ENCODE peak calls at places on chromosome 11, in five cellular contexts. One of them, this sample, is unnamed.

GRCh38 chr11:46277313-46277622 is 194 bp upstream of the CREB3L1 start:
- DNase-seq in neural progenitor cell: no peak
- DNase-seq in HCT116: no peak
- DNase-seq in MM.1S: no peak
- DNase-seq in GM23338: peak
- DNase-seq in this sample: peak

GRCh38 chr11:64130618-64131017 is 35.3 kb downstream of the MACROD1 start:
- DNase-seq in neural progenitor cell: no peak
- DNase-seq in HCT116: no peak
- DNase-seq in MM.1S: no peak
- DNase-seq in GM23338: no peak
- DNase-seq in this sample: no peak

GRCh38 chr11:120686516-120686915 is 175.0 kb downstream of the GRIK4 start:
- DNase-seq in neural progenitor cell: no peak
- DNase-seq in HCT116: no peak
- DNase-seq in MM.1S: no peak
- DNase-seq in GM23338: no peak
- DNase-seq in this sample: no peak

GRCh38 chr11:36273110-36273509 is 16.1 kb downstream of the COMMD9 start:
- DNase-seq in neural progenitor cell: peak
- DNase-seq in HCT116: no peak
- DNase-seq in MM.1S: no peak
- DNase-seq in GM23338: no peak
- DNase-seq in this sample: no peak

GRCh38 chr11:44905131-44905866 is 45.4 kb downstream of the TP53I11 start:
- DNase-seq in neural progenitor cell: no peak
- DNase-seq in HCT116: no peak
- DNase-seq in MM.1S: no peak
- DNase-seq in GM23338: no peak
- DNase-seq in this sample: no peak

GRCh38 chr11:101600948-101601347 is 17.1 kb upstream of the TRPC6 start:
- DNase-seq in neural progenitor cell: no peak
- DNase-seq in HCT116: no peak
- DNase-seq in MM.1S: no peak
- DNase-seq in GM23338: no peak
- DNase-seq in this sample: no peak

GRCh38 chr11:64276653-64277431 is 7.6 kb downstream of the BAD start:
- DNase-seq in neural progenitor cell: no peak
- DNase-seq in HCT116: no peak
- DNase-seq in MM.1S: peak
- DNase-seq in GM23338: no peak
- DNase-seq in this sample: no peak

GRCh38 chr11:63916837-63917684 is at the start of gene RCOR2:
- DNase-seq in neural progenitor cell: peak
- DNase-seq in HCT116: no peak
- DNase-seq in MM.1S: peak
- DNase-seq in GM23338: peak
- DNase-seq in this sample: peak

GRCh38 chr11:45100338-45100737 is 46.1 kb upstream of the PRDM11 start:
- DNase-seq in neural progenitor cell: peak
- DNase-seq in HCT116: no peak
- DNase-seq in MM.1S: no peak
- DNase-seq in GM23338: peak
- DNase-seq in this sample: peak

GRCh38 chr11:846496-847098 is 3.9 kb downstream of the TSPAN4 start:
- DNase-seq in neural progenitor cell: no peak
- DNase-seq in HCT116: no peak
- DNase-seq in MM.1S: no peak
- DNase-seq in GM23338: no peak
- DNase-seq in this sample: no peak

GRCh38 chr11:22192642-22193347 is at the start of gene ANO5:
- DNase-seq in neural progenitor cell: peak
- DNase-seq in HCT116: no peak
- DNase-seq in MM.1S: peak
- DNase-seq in GM23338: peak
- DNase-seq in this sample: peak

GRCh38 chr11:71940561-71941219 is 11.8 kb downstream of the RNF121 start:
- DNase-seq in neural progenitor cell: peak
- DNase-seq in HCT116: no peak
- DNase-seq in MM.1S: no peak
- DNase-seq in GM23338: no peak
- DNase-seq in this sample: no peak

GRCh38 chr11:119844808-119845207 is 115.8 kb upstream of the NECTIN1 start:
- DNase-seq in neural progenitor cell: no peak
- DNase-seq in HCT116: no peak
- DNase-seq in MM.1S: no peak
- DNase-seq in GM23338: no peak
- DNase-seq in this sample: no peak

GRCh38 chr11:65903068-65903481 is 2.9 kb upstream of the FOSL1 start:
- DNase-seq in neural progenitor cell: peak
- DNase-seq in HCT116: peak
- DNase-seq in MM.1S: no peak
- DNase-seq in GM23338: peak
- DNase-seq in this sample: peak

GRCh38 chr11:86696004-86696403 is 23.6 kb upstream of the ME3 start:
- DNase-seq in neural progenitor cell: no peak
- DNase-seq in HCT116: peak
- DNase-seq in MM.1S: no peak
- DNase-seq in GM23338: no peak
- DNase-seq in this sample: peak

GRCh38 chr11:86702387-86702983 is 30.1 kb upstream of the ME3 start:
- DNase-seq in neural progenitor cell: no peak
- DNase-seq in HCT116: no peak
- DNase-seq in MM.1S: no peak
- DNase-seq in GM23338: peak
- DNase-seq in this sample: no peak

GRCh38 chr11:86696451-86696850 is 24.0 kb upstream of the ME3 start:
- DNase-seq in neural progenitor cell: no peak
- DNase-seq in HCT116: no peak
- DNase-seq in MM.1S: no peak
- DNase-seq in GM23338: no peak
- DNase-seq in this sample: no peak

GRCh38 chr11:86698634-86699033 is 26.2 kb upstream of the ME3 start:
- DNase-seq in neural progenitor cell: peak
- DNase-seq in HCT116: no peak
- DNase-seq in MM.1S: no peak
- DNase-seq in GM23338: no peak
- DNase-seq in this sample: no peak

DNA sequence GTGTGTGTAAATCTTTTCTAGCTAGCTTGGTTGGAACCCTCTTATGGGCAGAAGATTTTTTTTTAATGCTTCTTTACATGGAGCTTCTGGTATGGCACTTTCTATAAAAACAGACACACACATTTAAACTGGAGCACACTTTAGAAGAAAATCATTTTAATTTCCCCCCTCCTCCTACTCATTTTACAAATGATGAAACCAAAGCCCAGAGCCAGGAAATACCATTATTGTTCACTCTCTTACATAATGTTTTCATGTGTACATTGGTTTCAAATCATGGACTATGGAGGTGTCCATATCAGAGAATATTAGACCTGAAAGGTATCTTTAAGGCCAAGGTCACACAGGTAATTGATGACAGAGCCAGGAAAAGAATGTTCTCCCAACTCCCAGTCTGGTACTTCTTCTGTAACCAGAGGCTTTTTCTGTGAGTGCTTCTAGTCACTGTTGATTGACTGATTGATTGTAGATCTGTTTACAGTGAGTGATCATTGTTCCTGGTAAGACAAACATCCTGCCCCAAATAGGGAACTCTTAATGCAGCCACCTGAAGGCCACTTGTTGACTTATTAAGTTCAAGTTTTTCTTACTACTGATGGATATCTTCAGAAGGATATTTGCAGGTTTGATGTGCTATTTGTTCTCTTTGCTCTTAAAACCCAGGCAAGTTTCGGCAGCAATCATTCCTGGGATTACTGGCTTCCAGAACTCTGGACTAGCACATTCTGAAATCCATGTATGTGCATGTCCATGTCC is 26.8 kb upstream of the ME3 start:
- DNase-seq in neural progenitor cell: no peak
- DNase-seq in HCT116: no peak
- DNase-seq in MM.1S: no peak
- DNase-seq in GM23338: no peak
- DNase-seq in this sample: no peak
- TF ChIP-seq EZH2phosphoT487 in neural progenitor cell: no peak
- TF ChIP-seq EZH2phosphoT487 in HCT116: no peak
- TF ChIP-seq EZH2phosphoT487 in MM.1S: no peak
- TF ChIP-seq EZH2phosphoT487 in GM23338: no peak
- TF ChIP-seq EZH2phosphoT487 in this sample: no peak

GRCh38 chr11:86717817-86718501 is 45.5 kb upstream of the ME3 start:
- DNase-seq in neural progenitor cell: no peak
- DNase-seq in HCT116: no peak
- DNase-seq in MM.1S: no peak
- DNase-seq in GM23338: no peak
- DNase-seq in this sample: peak

GRCh38 chr11:86718553-86718952 is 46.1 kb upstream of the ME3 start:
- DNase-seq in neural progenitor cell: no peak
- DNase-seq in HCT116: no peak
- DNase-seq in MM.1S: no peak
- DNase-seq in GM23338: no peak
- DNase-seq in this sample: no peak

GRCh38 chr11:86713552-86713951 is 41.1 kb upstream of the ME3 start:
- DNase-seq in neural progenitor cell: peak
- DNase-seq in HCT116: no peak
- DNase-seq in MM.1S: no peak
- DNase-seq in GM23338: no peak
- DNase-seq in this sample: no peak

GRCh38 chr11:86718999-86719398 is 46.6 kb upstream of the ME3 start:
- DNase-seq in neural progenitor cell: no peak
- DNase-seq in HCT116: no peak
- DNase-seq in MM.1S: no peak
- DNase-seq in GM23338: no peak
- DNase-seq in this sample: no peak

DNA sequence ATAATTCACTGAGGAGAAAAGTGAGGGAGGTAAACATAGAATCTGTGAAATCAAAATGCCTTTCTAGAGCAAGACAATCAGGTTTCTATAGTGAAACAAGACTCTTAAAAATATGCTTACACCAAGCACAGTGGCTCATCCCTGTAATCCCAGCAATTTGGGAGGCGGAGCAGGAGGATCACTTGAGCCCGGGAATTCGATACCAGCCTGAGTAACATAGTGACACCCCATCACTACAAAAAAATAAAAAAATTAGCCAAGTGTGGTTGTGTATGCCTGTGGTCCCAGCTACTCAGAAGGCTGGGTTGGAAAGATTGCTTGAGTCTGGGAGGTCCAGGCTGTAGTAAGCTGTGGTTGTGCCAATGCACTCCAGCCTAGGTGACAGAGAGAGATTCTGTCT is 43.2 kb upstream of the ME3 start:
- DNase-seq in neural progenitor cell: no peak
- DNase-seq in HCT116: no peak
- DNase-seq in MM.1S: no peak
- DNase-seq in GM23338: peak
- DNase-seq in this sample: no peak
- TF ChIP-seq EZH2phosphoT487 in neural progenitor cell: no peak
- TF ChIP-seq EZH2phosphoT487 in HCT116: no peak
- TF ChIP-seq EZH2phosphoT487 in MM.1S: no peak
- TF ChIP-seq EZH2phosphoT487 in GM23338: no peak
- TF ChIP-seq EZH2phosphoT487 in this sample: no peak

DNA sequence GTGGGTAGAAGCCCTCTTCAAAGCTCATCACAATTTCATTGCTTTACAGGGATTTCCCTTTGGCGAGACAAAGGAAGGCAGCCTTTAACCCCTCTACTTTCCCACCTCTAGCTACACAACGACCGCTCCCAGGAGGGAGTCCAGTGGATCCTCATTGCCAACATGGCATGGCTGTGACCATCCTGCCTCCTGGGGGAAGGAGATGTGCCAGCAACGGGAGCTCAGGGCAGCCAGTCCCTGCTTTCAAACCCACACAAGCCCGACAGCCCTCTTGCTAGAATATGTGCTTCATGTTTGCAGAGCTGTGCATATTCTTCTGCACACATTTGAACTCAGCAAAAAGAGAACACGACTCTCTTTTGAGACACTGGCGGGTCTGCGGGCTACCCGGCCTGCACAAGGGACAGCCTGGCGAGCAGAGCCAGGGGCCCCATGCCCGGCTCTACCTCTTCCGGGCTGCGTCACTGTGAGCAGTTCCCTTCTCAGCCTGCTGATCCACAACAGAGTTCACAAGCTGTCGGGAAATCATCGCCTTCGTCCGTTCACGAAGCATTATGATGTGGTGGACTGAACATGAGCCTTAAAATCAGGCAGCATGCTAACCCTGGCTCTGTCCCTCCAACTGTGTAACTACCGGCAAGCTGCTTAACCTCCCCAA is 51.0 kb upstream of the JAM3 start:
- DNase-seq in neural progenitor cell: no peak
- DNase-seq in HCT116: no peak
- DNase-seq in MM.1S: no peak
- DNase-seq in GM23338: no peak
- DNase-seq in this sample: no peak
- TF ChIP-seq EZH2phosphoT487 in neural progenitor cell: no peak
- TF ChIP-seq EZH2phosphoT487 in HCT116: no peak
- TF ChIP-seq EZH2phosphoT487 in MM.1S: no peak
- TF ChIP-seq EZH2phosphoT487 in GM23338: no peak
- TF ChIP-seq EZH2phosphoT487 in this sample: no peak

GRCh38 chr11:110565344-110565684 is 135.6 kb downstream of the FDX1 start:
- DNase-seq in neural progenitor cell: peak
- DNase-seq in HCT116: peak
- DNase-seq in MM.1S: no peak
- DNase-seq in GM23338: peak
- DNase-seq in this sample: peak
- TF ChIP-seq EZH2phosphoT487 in neural progenitor cell: no peak
- TF ChIP-seq EZH2phosphoT487 in HCT116: no peak
- TF ChIP-seq EZH2phosphoT487 in MM.1S: no peak
- TF ChIP-seq EZH2phosphoT487 in GM23338: no peak
- TF ChIP-seq EZH2phosphoT487 in this sample: no peak

DNA sequence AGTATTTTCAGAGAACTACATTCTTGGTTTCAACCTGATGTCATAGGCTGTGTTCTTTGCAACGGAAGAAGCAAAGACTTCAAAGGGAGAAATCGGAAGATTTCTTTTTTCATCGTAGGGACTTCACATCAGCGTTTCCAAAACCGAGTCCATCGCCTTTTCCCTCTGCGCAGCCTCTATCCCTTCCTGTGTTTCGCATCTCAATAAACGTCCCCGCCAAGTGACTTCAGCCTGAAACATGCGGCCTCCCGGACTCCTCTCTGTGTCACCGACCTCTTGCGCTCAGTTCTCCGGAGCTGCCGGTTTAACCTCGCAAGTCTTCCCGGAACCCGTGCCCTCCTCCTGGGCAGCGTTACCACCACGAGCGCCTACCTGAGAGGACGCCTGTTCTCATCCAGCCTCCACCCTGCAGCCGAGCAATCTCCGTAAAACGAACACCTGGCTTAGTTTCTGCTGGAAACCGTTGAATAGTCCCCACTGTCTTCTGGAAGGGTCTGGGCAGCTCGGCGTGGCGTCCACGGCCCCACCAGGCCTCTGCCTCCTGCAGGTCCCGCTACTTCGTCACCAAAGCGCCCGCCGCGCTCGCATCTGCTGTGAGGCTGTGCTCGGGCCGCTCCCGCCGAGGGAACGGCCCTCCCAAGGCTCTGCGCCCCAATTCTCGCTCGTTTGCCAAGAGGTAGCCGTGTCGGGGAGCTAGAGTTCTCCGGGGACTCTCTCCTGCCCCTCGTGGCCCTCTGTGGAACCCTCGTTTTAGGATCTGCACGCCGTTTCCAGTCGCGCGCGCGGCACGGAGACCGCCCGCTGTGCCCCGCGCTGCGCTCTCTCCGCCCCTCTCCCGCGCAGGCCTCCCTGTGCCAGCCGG is at the start of gene GLB1L3:
- DNase-seq in neural progenitor cell: peak
- DNase-seq in HCT116: no peak
- DNase-seq in MM.1S: peak
- DNase-seq in GM23338: peak
- DNase-seq in this sample: peak
- TF ChIP-seq EZH2phosphoT487 in neural progenitor cell: peak
- TF ChIP-seq EZH2phosphoT487 in HCT116: no peak
- TF ChIP-seq EZH2phosphoT487 in MM.1S: no peak
- TF ChIP-seq EZH2phosphoT487 in GM23338: no peak
- TF ChIP-seq EZH2phosphoT487 in this sample: no peak